ENCODE peak calls at places on chromosomes 4 and X, in seven cellular contexts. One of them, this sample, is unnamed.

GRCh38 chr4:142818009-142818408 is 28.1 kb downstream of the INPP4B start:
- DNase-seq in ecto neural progenitor cell: no peak
- DNase-seq in left ventricle myocardium superior: no peak
- DNase-seq in AG08395: peak; percentile 13
- DNase-seq in pulmonary artery endothelial cell: no peak
- DNase-seq in chondrocyte: no peak
- DNase-seq in NCI-H510A: no peak
- DNase-seq in this sample: no peak

GRCh38 chrX:54785901-54786300 is 12.2 kb downstream of the ITIH6 start:
- DNase-seq in ecto neural progenitor cell: peak; percentile 48
- DNase-seq in left ventricle myocardium superior: no peak
- DNase-seq in AG08395: no peak
- DNase-seq in pulmonary artery endothelial cell: no peak
- DNase-seq in chondrocyte: no peak
- DNase-seq in NCI-H510A: no peak
- DNase-seq in this sample: no peak

GRCh38 chrX:42755820-42756219 is 22.1 kb downstream of the PPP1R2C start:
- DNase-seq in ecto neural progenitor cell: no peak
- DNase-seq in left ventricle myocardium superior: peak; percentile 54
- DNase-seq in AG08395: peak; percentile 69
- DNase-seq in pulmonary artery endothelial cell: peak; percentile 13
- DNase-seq in chondrocyte: no peak
- DNase-seq in NCI-H510A: no peak
- DNase-seq in this sample: no peak

GRCh38 chr4:29311231-29311630 is 1408.9 kb upstream of the PCDH7 start:
- DNase-seq in ecto neural progenitor cell: no peak
- DNase-seq in left ventricle myocardium superior: no peak
- DNase-seq in AG08395: no peak
- DNase-seq in pulmonary artery endothelial cell: peak; percentile 33
- DNase-seq in chondrocyte: no peak
- DNase-seq in NCI-H510A: no peak
- DNase-seq in this sample: no peak

GRCh38 chr4:176920694-176921093 is 128.0 kb upstream of the VEGFC start:
- DNase-seq in ecto neural progenitor cell: no peak
- DNase-seq in left ventricle myocardium superior: no peak
- DNase-seq in AG08395: peak; percentile 27
- DNase-seq in pulmonary artery endothelial cell: peak; percentile 66
- DNase-seq in chondrocyte: no peak
- DNase-seq in NCI-H510A: no peak
- DNase-seq in this sample: no peak

GRCh38 chr4:82710202-82710929 is 88.2 kb downstream of the SCD5 start:
- DNase-seq in ecto neural progenitor cell: peak; percentile 53
- DNase-seq in left ventricle myocardium superior: no peak
- DNase-seq in AG08395: no peak
- DNase-seq in pulmonary artery endothelial cell: no peak
- DNase-seq in chondrocyte: no peak
- DNase-seq in NCI-H510A: no peak
- DNase-seq in this sample: peak; percentile 65

GRCh38 chrX:152871260-152871659 is 26.6 kb upstream of the ZNF185 start:
- DNase-seq in ecto neural progenitor cell: no peak
- DNase-seq in left ventricle myocardium superior: no peak
- DNase-seq in AG08395: no peak
- DNase-seq in pulmonary artery endothelial cell: no peak
- DNase-seq in chondrocyte: no peak
- DNase-seq in NCI-H510A: no peak
- DNase-seq in this sample: no peak

GRCh38 chrX:39242187-39242586 is 440.9 kb downstream of the MID1IP1 start:
- DNase-seq in ecto neural progenitor cell: no peak
- DNase-seq in left ventricle myocardium superior: no peak
- DNase-seq in AG08395: peak; percentile 13
- DNase-seq in pulmonary artery endothelial cell: no peak
- DNase-seq in chondrocyte: no peak
- DNase-seq in NCI-H510A: no peak
- DNase-seq in this sample: no peak

GRCh38 chr4:8110071-8110986 is 48.3 kb downstream of the ABLIM2 start:
- DNase-seq in ecto neural progenitor cell: peak; percentile 78
- DNase-seq in left ventricle myocardium superior: no peak
- DNase-seq in AG08395: no peak
- DNase-seq in pulmonary artery endothelial cell: no peak
- DNase-seq in chondrocyte: no peak
- DNase-seq in NCI-H510A: no peak
- DNase-seq in this sample: no peak

GRCh38 chrX:477441-478012 is 90.8 kb upstream of the PPP2R3B start:
- DNase-seq in ecto neural progenitor cell: no peak
- DNase-seq in left ventricle myocardium superior: no peak
- DNase-seq in AG08395: no peak
- DNase-seq in pulmonary artery endothelial cell: no peak
- DNase-seq in chondrocyte: peak; percentile 73
- DNase-seq in NCI-H510A: no peak
- DNase-seq in this sample: no peak

GRCh38 chr4:23889368-23889767 is 479 bp downstream of the PPARGC1A start:
- DNase-seq in ecto neural progenitor cell: no peak
- DNase-seq in left ventricle myocardium superior: no peak
- DNase-seq in AG08395: no peak
- DNase-seq in pulmonary artery endothelial cell: no peak
- DNase-seq in chondrocyte: no peak
- DNase-seq in NCI-H510A: no peak
- DNase-seq in this sample: no peak

GRCh38 chr4:6262847-6263487 is 6.7 kb upstream of the WFS1 start:
- DNase-seq in ecto neural progenitor cell: no peak
- DNase-seq in left ventricle myocardium superior: no peak
- DNase-seq in AG08395: no peak
- DNase-seq in pulmonary artery endothelial cell: no peak
- DNase-seq in chondrocyte: peak; percentile 58
- DNase-seq in NCI-H510A: no peak
- DNase-seq in this sample: no peak

GRCh38 chr4:52824603-52825310 is 37.4 kb upstream of the RASL11B start:
- DNase-seq in ecto neural progenitor cell: no peak
- DNase-seq in left ventricle myocardium superior: peak; percentile 69
- DNase-seq in AG08395: peak; percentile 46
- DNase-seq in pulmonary artery endothelial cell: no peak
- DNase-seq in chondrocyte: no peak
- DNase-seq in NCI-H510A: no peak
- DNase-seq in this sample: no peak

GRCh38 chr4:113982181-113982580 is 2.7 kb upstream of the ARSJ start:
- DNase-seq in ecto neural progenitor cell: no peak
- DNase-seq in left ventricle myocardium superior: no peak
- DNase-seq in AG08395: no peak
- DNase-seq in pulmonary artery endothelial cell: no peak
- DNase-seq in chondrocyte: no peak
- DNase-seq in NCI-H510A: no peak
- DNase-seq in this sample: no peak

GRCh38 chr4:53557601-53558000 is 33.7 kb downstream of the LNX1 start:
- DNase-seq in ecto neural progenitor cell: no peak
- DNase-seq in left ventricle myocardium superior: no peak
- DNase-seq in AG08395: peak; percentile 8
- DNase-seq in pulmonary artery endothelial cell: no peak
- DNase-seq in chondrocyte: no peak
- DNase-seq in NCI-H510A: no peak
- DNase-seq in this sample: no peak

GRCh38 chr4:687975-688694 is 816 bp downstream of the SLC49A3 start:
- DNase-seq in ecto neural progenitor cell: no peak
- DNase-seq in left ventricle myocardium superior: peak; percentile 41
- DNase-seq in AG08395: no peak
- DNase-seq in pulmonary artery endothelial cell: no peak
- DNase-seq in chondrocyte: no peak
- DNase-seq in NCI-H510A: no peak
- DNase-seq in this sample: no peak

GRCh38 chrX:106588801-106589200 is 23.0 kb upstream of the RADX start:
- DNase-seq in ecto neural progenitor cell: no peak
- DNase-seq in left ventricle myocardium superior: no peak
- DNase-seq in AG08395: no peak
- DNase-seq in pulmonary artery endothelial cell: no peak
- DNase-seq in chondrocyte: no peak
- DNase-seq in NCI-H510A: no peak
- DNase-seq in this sample: no peak

GRCh38 chr4:73615613-73616012 is 4.6 kb downstream of the RASSF6 start:
- DNase-seq in ecto neural progenitor cell: no peak
- DNase-seq in left ventricle myocardium superior: no peak
- DNase-seq in AG08395: no peak
- DNase-seq in pulmonary artery endothelial cell: no peak
- DNase-seq in chondrocyte: no peak
- DNase-seq in NCI-H510A: no peak
- DNase-seq in this sample: no peak

GRCh38 chrX:8748855-8749254 is 16.9 kb upstream of the ANOS1 start:
- DNase-seq in ecto neural progenitor cell: no peak
- DNase-seq in left ventricle myocardium superior: no peak
- DNase-seq in AG08395: peak; percentile 56
- DNase-seq in pulmonary artery endothelial cell: no peak
- DNase-seq in chondrocyte: no peak
- DNase-seq in NCI-H510A: no peak
- DNase-seq in this sample: peak; percentile 49

GRCh38 chr4:152032722-152033131 is 271.9 kb upstream of the GATB start:
- DNase-seq in ecto neural progenitor cell: no peak
- DNase-seq in left ventricle myocardium superior: no peak
- DNase-seq in AG08395: peak; percentile 86
- DNase-seq in pulmonary artery endothelial cell: no peak
- DNase-seq in chondrocyte: no peak
- DNase-seq in NCI-H510A: no peak
- DNase-seq in this sample: no peak

GRCh38 chr4:61024610-61025009 is 175.5 kb upstream of the ADGRL3 start:
- DNase-seq in ecto neural progenitor cell: no peak
- DNase-seq in left ventricle myocardium superior: no peak
- DNase-seq in AG08395: no peak
- DNase-seq in pulmonary artery endothelial cell: no peak
- DNase-seq in chondrocyte: no peak
- DNase-seq in NCI-H510A: no peak
- DNase-seq in this sample: no peak

GRCh38 chr4:13537832-13538177 is 6.5 kb downstream of the NKX3-2 start:
- DNase-seq in ecto neural progenitor cell: no peak
- DNase-seq in left ventricle myocardium superior: no peak
- DNase-seq in AG08395: peak; percentile 2
- DNase-seq in pulmonary artery endothelial cell: no peak
- DNase-seq in chondrocyte: no peak
- DNase-seq in NCI-H510A: no peak
- DNase-seq in this sample: no peak

GRCh38 chr4:33696066-33696465 is 2548.2 kb downstream of the ARAP2 start:
- DNase-seq in ecto neural progenitor cell: no peak
- DNase-seq in left ventricle myocardium superior: no peak
- DNase-seq in AG08395: no peak
- DNase-seq in pulmonary artery endothelial cell: no peak
- DNase-seq in chondrocyte: no peak
- DNase-seq in NCI-H510A: no peak
- DNase-seq in this sample: no peak

GRCh38 chr4:83644677-83645639 is 109.0 kb downstream of the GPAT3 start:
- DNase-seq in ecto neural progenitor cell: no peak
- DNase-seq in left ventricle myocardium superior: no peak
- DNase-seq in AG08395: peak; percentile 63
- DNase-seq in pulmonary artery endothelial cell: peak; percentile 7
- DNase-seq in chondrocyte: no peak
- DNase-seq in NCI-H510A: no peak
- DNase-seq in this sample: peak; percentile 27

GRCh38 chr4:78768447-78769177 is 7.5 kb upstream of the BMP2K start:
- DNase-seq in ecto neural progenitor cell: no peak
- DNase-seq in left ventricle myocardium superior: no peak
- DNase-seq in AG08395: peak; percentile 33
- DNase-seq in pulmonary artery endothelial cell: no peak
- DNase-seq in chondrocyte: no peak
- DNase-seq in NCI-H510A: no peak
- DNase-seq in this sample: no peak

GRCh38 chr4:76640252-76640925 is 205.4 kb downstream of the SHROOM3 start:
- DNase-seq in ecto neural progenitor cell: no peak
- DNase-seq in left ventricle myocardium superior: no peak
- DNase-seq in AG08395: no peak
- DNase-seq in pulmonary artery endothelial cell: no peak
- DNase-seq in chondrocyte: no peak
- DNase-seq in NCI-H510A: peak; percentile 92
- DNase-seq in this sample: no peak

GRCh38 chr4:41320278-41320677 is 63.5 kb downstream of the UCHL1 start:
- DNase-seq in ecto neural progenitor cell: no peak
- DNase-seq in left ventricle myocardium superior: no peak
- DNase-seq in AG08395: no peak
- DNase-seq in pulmonary artery endothelial cell: no peak
- DNase-seq in chondrocyte: no peak
- DNase-seq in NCI-H510A: no peak
- DNase-seq in this sample: no peak

GRCh38 chrX:30786374-30786773 is 102.7 kb downstream of the TAB3 start:
- DNase-seq in ecto neural progenitor cell: no peak
- DNase-seq in left ventricle myocardium superior: no peak
- DNase-seq in AG08395: no peak
- DNase-seq in pulmonary artery endothelial cell: no peak
- DNase-seq in chondrocyte: no peak
- DNase-seq in NCI-H510A: no peak
- DNase-seq in this sample: no peak

GRCh38 chr4:156672924-156673323 is 298.7 kb downstream of the PDGFC start:
- DNase-seq in ecto neural progenitor cell: no peak
- DNase-seq in left ventricle myocardium superior: no peak
- DNase-seq in AG08395: peak; percentile 26
- DNase-seq in pulmonary artery endothelial cell: no peak
- DNase-seq in chondrocyte: no peak
- DNase-seq in NCI-H510A: no peak
- DNase-seq in this sample: no peak

GRCh38 chr4:30825008-30825765 is 105.0 kb downstream of the PCDH7 start:
- DNase-seq in ecto neural progenitor cell: no peak
- DNase-seq in left ventricle myocardium superior: no peak
- DNase-seq in AG08395: no peak
- DNase-seq in pulmonary artery endothelial cell: no peak
- DNase-seq in chondrocyte: no peak
- DNase-seq in NCI-H510A: no peak
- DNase-seq in this sample: no peak

GRCh38 chr4:2449511-2450392 is 19.2 kb upstream of the RNF4 start:
- DNase-seq in ecto neural progenitor cell: no peak
- DNase-seq in left ventricle myocardium superior: no peak
- DNase-seq in AG08395: no peak
- DNase-seq in pulmonary artery endothelial cell: no peak
- DNase-seq in chondrocyte: no peak
- DNase-seq in NCI-H510A: no peak
- DNase-seq in this sample: no peak

GRCh38 chr4:105399535-105400161 is 74.2 kb downstream of the PPA2 start:
- DNase-seq in ecto neural progenitor cell: no peak
- DNase-seq in left ventricle myocardium superior: no peak
- DNase-seq in AG08395: peak; percentile 63
- DNase-seq in pulmonary artery endothelial cell: no peak
- DNase-seq in chondrocyte: no peak
- DNase-seq in NCI-H510A: no peak
- DNase-seq in this sample: no peak

This sample was measured in DMS 273 treated with DMSO at 0.1 percent for 48 hours.